ENCODE peak calls at places on chromosomes 11 and 22, in ten cellular contexts. V is esophagus muscularis mucosa, S is suprapubic skin, W is transverse colon, R is HepG2, G is SK-N-SH, X is H1, Q is K562, Z is sigmoid colon, B is upper lobe of left lung. O is an unnamed sample.
A peak's percentile ranks its signal among the peaks of the same experiment; 100 is the strongest.

GRCh38 chr11:22930816-22931594 is 70.7 kb upstream of the CCDC179 start:
- DNase-seq in V (no peak), S (no peak), W (no peak), R (no peak), G (no peak), X (no peak), Q (no peak), Z (no peak), B (no peak), O (no peak)

GRCh38 chr11:44774131-44774530 is 47.4 kb downstream of the TSPAN18 start:
- DNase-seq in V (no peak), S (no peak), W (peak; percentile 30), R (no peak), G (no peak), X (peak; percentile 51), Q (no peak), Z (peak; percentile 89), B (no peak), O (peak; percentile 17)

GRCh38 chr22:23236026-23236425 is 55.7 kb downstream of the BCR start:
- DNase-seq in V (no peak), S (no peak), W (no peak), R (no peak), G (no peak), X (no peak), Q (no peak), Z (no peak), B (no peak), O (no peak)

GRCh38 chr11:40722179-40722795 is 737.2 kb downstream of the LRRC4C start:
- DNase-seq in V (no peak), S (no peak), W (no peak), R (peak; percentile 15), G (peak; percentile 44), X (peak; percentile 72), Q (peak; percentile 26), Z (peak; percentile 45), B (no peak), O (no peak)

GRCh38 chr11:88520391-88520790 is 182.9 kb upstream of the CTSC start:
- DNase-seq in V (no peak), S (no peak), W (no peak), R (no peak), G (no peak), X (no peak), Q (no peak), Z (no peak), B (no peak), O (no peak)

GRCh38 chr11:106988151-106988806 is 30.0 kb downstream of the GUCY1A2 start:
- DNase-seq in V (no peak), S (no peak), W (no peak), R (no peak), G (no peak), X (no peak), Q (no peak), Z (no peak), B (no peak), O (no peak)

GRCh38 chr11:114344494-114344893 is 48.3 kb downstream of the NNMT start:
- DNase-seq in V (no peak), S (no peak), W (no peak), R (no peak), G (no peak), X (no peak), Q (no peak), Z (no peak), B (no peak), O (no peak)

GRCh38 chr11:67312187-67313021 is 9.1 kb downstream of the SSH3 start:
- DNase-seq in V (no peak), S (peak; percentile 85), W (peak; percentile 85), R (no peak), G (peak; percentile 69), X (no peak), Q (peak; percentile 87), Z (no peak), B (peak; percentile 71), O (peak; percentile 84)

GRCh38 chr11:61554172-61554988 is 26.5 kb downstream of the SYT7 start:
- DNase-seq in V (no peak), S (no peak), W (no peak), R (no peak), G (no peak), X (no peak), Q (no peak), Z (no peak), B (no peak), O (no peak)

DNA sequence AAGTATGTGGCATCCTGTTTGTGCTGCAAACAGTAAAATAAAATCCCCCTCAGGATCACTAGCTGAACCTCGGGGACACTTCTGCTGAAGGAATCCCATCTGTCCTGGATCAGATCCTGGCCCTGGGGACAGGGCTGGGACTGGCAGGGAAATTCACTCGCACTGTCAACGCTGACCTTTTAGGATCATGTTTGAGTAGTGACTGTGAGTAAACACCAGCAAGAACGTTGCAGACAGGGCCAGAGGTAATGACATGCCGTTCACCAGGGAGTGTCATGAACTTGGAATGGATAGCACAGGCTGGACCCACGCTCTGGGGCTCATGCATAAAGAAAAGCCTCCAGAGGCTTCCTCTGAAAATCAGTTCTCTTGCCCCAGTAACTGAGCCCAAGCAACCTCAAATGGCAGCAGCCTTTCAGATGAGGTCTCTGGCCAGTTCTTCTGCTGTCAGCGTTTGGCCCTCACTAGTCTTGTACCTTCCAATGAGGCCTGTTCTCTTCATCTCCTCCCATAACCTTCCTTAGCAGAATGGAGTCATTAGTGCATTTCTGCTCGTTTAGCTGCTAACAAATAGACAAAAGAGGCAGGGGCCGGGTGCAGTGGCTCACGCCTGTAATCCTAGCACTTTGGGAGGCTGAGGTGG is 51.0 kb upstream of the BARX2 start:
- DNase-seq in V (no peak), S (peak; percentile 58), W (peak; percentile 68), R (peak; percentile 93), G (no peak), X (peak; percentile 42), Q (no peak), Z (no peak), B (peak; percentile 67), O (peak; percentile 50)
- TF ChIP-seq EP300 in V (no peak), S (no peak), W (no peak), R (peak; percentile 73), G (no peak), X (no peak), Q (no peak), Z (no peak), B (no peak), O (no peak)

DNA sequence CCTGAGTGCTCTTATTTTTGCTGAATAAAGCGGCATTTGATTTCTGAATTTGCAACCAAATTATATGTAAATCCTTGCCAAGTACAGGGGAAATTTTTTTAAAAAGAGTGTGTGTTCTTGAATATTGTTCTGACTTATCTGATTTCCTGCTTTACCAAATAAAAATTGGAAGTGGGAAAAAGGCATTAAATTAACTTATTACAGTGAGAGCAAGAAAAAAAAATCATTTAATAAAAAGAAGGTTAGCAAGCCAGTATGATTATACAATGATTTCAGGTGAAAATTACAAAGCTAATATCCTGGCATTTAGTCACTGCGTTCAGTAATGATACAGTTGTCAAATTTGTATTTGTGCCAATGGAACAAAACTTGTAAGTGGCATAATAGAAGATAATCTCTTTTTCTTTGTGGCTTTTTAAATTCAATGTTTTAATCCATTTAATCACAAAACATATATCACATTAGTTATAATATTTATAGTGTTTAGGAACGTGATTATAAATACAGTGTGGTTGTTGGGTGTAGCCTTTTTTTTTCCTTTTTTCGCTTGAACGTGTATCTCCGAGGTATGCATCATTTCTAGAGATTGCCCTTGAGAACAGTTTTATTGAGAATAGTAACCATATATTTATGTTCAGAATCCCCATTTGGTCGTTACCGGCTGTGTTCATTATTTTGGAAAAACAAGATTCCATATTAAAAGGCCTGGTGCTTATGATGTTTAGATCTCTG is 82.0 kb upstream of the PPARA start:
- DNase-seq in V (no peak), S (no peak), W (no peak), R (no peak), G (no peak), X (no peak), Q (no peak), Z (no peak), B (no peak), O (no peak)
- H3K27ac ChIP-seq in V (peak overlapping the region; percentile 100), S (peak overlapping the region; percentile 98), W (peak overlapping the region; percentile 96), R (no peak overlapping the region), G (peak overlapping the region; percentile 100), X (no peak overlapping the region), Q (peak overlapping the region; percentile 73), Z (peak overlapping the region; percentile 94), B (peak overlapping the region; percentile 100), O (peak overlapping the region; percentile 100)

DNA sequence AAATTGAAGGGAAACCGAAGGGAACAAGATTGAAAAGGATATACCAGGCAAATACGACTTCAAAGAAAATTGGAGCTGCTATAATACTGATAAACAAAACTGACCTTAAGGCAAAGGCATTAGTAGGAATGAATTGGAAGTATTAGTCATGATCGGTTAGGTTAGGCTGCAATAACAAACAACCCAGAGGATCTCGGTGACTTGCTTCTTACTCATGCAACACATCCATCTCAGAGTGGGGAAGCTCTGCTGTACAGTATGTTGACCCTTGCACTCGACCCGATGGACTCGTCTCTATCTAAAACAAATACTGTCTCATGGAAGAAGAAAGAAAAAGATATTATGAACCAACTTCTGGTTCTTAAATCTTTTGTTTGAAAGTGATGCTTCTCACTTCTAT is 42.3 kb downstream of the SPATA19 start:
- DNase-seq in V (no peak), S (no peak), W (no peak), R (peak; percentile 5), G (no peak), X (no peak), Q (no peak), Z (no peak), B (no peak), O (no peak)
- TF ChIP-seq POLR2AphosphoS5 in V (no peak), S (no peak), W (no peak), R (no peak), G (no peak), X (no peak), Q (no peak), Z (no peak), B (no peak), O (no peak)

DNA sequence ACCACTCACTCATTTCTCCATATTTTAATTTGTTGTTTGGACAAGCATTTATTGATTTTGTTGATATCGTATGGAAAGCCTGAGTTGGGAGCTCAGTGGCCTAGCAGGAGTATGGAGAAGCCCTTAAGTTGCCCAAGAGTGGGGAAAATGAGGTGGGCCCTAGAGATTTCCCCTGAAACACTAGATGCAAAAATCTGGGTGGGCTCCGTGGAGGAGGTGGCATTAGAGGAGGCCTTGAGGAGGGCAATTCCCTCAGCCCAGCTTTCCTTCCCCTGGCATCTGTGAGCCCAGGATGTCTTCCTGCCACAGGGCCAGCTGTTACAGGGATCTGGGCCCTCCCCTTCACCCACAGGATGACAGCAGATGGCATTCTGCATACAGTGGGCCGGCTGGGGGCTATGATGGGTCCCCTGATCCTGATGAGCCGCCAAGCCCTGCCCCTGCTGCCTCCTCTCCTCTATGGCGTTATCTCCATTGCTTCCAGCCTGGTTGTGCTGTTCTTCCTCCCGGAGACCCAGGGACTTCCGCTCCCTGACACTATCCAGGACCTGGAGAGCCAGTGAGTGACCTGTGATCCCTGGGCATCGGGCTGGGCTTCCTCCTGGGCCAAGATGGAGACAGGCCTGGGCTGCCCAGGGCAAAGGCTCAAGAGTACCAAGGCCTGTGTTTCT is 21.6 kb upstream of the SLC22A12 start:
- DNase-seq in V (no peak), S (peak; percentile 34), W (no peak), R (no peak), G (peak; percentile 58), X (no peak), Q (no peak), Z (peak; percentile 50), B (no peak), O (no peak)
- TF ChIP-seq EP300 in V (no peak), S (no peak), W (no peak), R (no peak), G (no peak), X (no peak), Q (no peak), Z (no peak), B (no peak), O (no peak)

O was measured in stomach.